ENCODE peak calls at places on chromosomes 1 and 21, in four cellular contexts. K is kidney, F is bronchial epithelial cell, X is thyroid gland. Z is an unnamed sample.

GRCh38 chr1:65512967-65513777 is 92.7 kb downstream of the LEPR start:
- DNase-seq in K (no peak), F (peak), X (no peak), Z (no peak)

GRCh38 chr1:66685670-66686069 is 66.6 kb upstream of the DYNLT5 start:
- DNase-seq in K (no peak), F (peak), X (no peak), Z (no peak)

GRCh38 chr1:229093258-229093540 is 177.7 kb upstream of the RAB4A start:
- DNase-seq in K (no peak), F (no peak), X (no peak), Z (no peak)

GRCh38 chr1:19179597-19180271 is 30.3 kb downstream of the UBR4 start:
- DNase-seq in K (no peak), F (peak), X (peak), Z (peak)

GRCh38 chr1:15153184-15153841 is at the start of gene TMEM51:
- DNase-seq in K (peak), F (peak), X (peak), Z (peak)

GRCh38 chr1:218521414-218522169 is 176.5 kb downstream of the TGFB2 start:
- DNase-seq in K (no peak), F (peak), X (peak), Z (peak)

GRCh38 chr1:230047114-230047865 is 19.7 kb upstream of the GALNT2 start:
- DNase-seq in K (no peak), F (peak), X (no peak), Z (no peak)

GRCh38 chr1:222634180-222635013 is 16.5 kb downstream of the MIA3 start:
- DNase-seq in K (no peak), F (peak), X (peak), Z (peak)

GRCh38 chr1:36884029-36884701 is 150.2 kb downstream of the GRIK3 start:
- DNase-seq in K (no peak), F (no peak), X (no peak), Z (no peak)

GRCh38 chr1:40315239-40315794 is 1.8 kb downstream of the COL9A2 start:
- DNase-seq in K (peak), F (peak), X (peak), Z (peak)

GRCh38 chr1:199932462-199932861 is 95.0 kb upstream of the NR5A2 start:
- DNase-seq in K (no peak), F (no peak), X (no peak), Z (no peak)

GRCh38 chr1:221166559-221167318 is 287.5 kb downstream of the HLX start:
- DNase-seq in K (no peak), F (no peak), X (no peak), Z (no peak)

GRCh38 chr1:203189951-203190352 is 3.4 kb upstream of the CHI3L1 start:
- DNase-seq in K (no peak), F (no peak), X (no peak), Z (peak)

GRCh38 chr1:216626394-216627067 is 96.7 kb downstream of the ESRRG start:
- DNase-seq in K (no peak), F (no peak), X (no peak), Z (no peak)

GRCh38 chr1:145871994-145872411 is 13.1 kb upstream of the PIAS3 start:
- DNase-seq in K (peak), F (no peak), X (peak), Z (peak)

GRCh38 chr1:189769448-189769847 is 708.2 kb downstream of the BRINP3 start:
- DNase-seq in K (no peak), F (no peak), X (no peak), Z (no peak)

GRCh38 chr1:113692824-113693431 is 66.4 kb downstream of the PHTF1 start:
- DNase-seq in K (no peak), F (no peak), X (no peak), Z (no peak)

GRCh38 chr21:32889596-32889995 is 118.0 kb upstream of the PAXBP1 start:
- DNase-seq in K (no peak), F (peak), X (no peak), Z (no peak)

GRCh38 chr1:177132141-177132540 is 32.4 kb downstream of the ASTN1 start:
- DNase-seq in K (no peak), F (no peak), X (no peak), Z (no peak)

GRCh38 chr1:96865731-96866684 is 144.4 kb downstream of the PTBP2 start:
- DNase-seq in K (no peak), F (peak), X (no peak), Z (peak)

GRCh38 chr1:143625886-143626285 is 345.9 kb downstream of the FAM72C start:
- DNase-seq in K (no peak), F (no peak), X (no peak), Z (no peak)

GRCh38 chr1:62144238-62144831 is 50.3 kb upstream of the L1TD1 start:
- DNase-seq in K (no peak), F (peak), X (peak), Z (peak)

GRCh38 chr1:55217226-55217996 is 2.2 kb upstream of the USP24 start:
- DNase-seq in K (no peak), F (no peak), X (no peak), Z (no peak)

GRCh38 chr1:44016081-44016874 is 15.0 kb downstream of the SLC6A9 start:
- DNase-seq in K (no peak), F (no peak), X (no peak), Z (no peak)

GRCh38 chr1:35247256-35247655 is 21.3 kb upstream of the ZMYM4 start:
- DNase-seq in K (no peak), F (no peak), X (no peak), Z (no peak)

GRCh38 chr1:12338793-12339192 is 109.0 kb downstream of the VPS13D start:
- DNase-seq in K (no peak), F (no peak), X (no peak), Z (no peak)

GRCh38 chr1:223712856-223713494 is 636 bp downstream of the CAPN2 start:
- DNase-seq in K (peak), F (no peak), X (peak), Z (no peak)

GRCh38 chr1:226730064-226730463 is 9.0 kb downstream of the ITPKB start:
- DNase-seq in K (no peak), F (no peak), X (no peak), Z (no peak)

GRCh38 chr1:174040387-174040786 is 18.2 kb upstream of the RC3H1 start:
- DNase-seq in K (no peak), F (peak), X (no peak), Z (peak)

GRCh38 chr1:109847251-109847650 is 63.4 kb upstream of the CSF1 start:
- DNase-seq in K (no peak), F (no peak), X (peak), Z (no peak)

GRCh38 chr1:206575165-206575893 is 36.9 kb downstream of the EIF2D start:
- DNase-seq in K (no peak), F (peak), X (peak), Z (peak)

GRCh38 chr1:173002891-173003582 is 47.7 kb downstream of the TNFSF18 start:
- DNase-seq in K (no peak), F (peak), X (no peak), Z (peak)

GRCh38 chr1:4139646-4140045 is 239.6 kb upstream of the C1orf174 start:
- DNase-seq in K (peak), F (no peak), X (no peak), Z (no peak)

GRCh38 chr1:65948609-65949229 is 156.0 kb downstream of the PDE4B start:
- DNase-seq in K (no peak), F (no peak), X (no peak), Z (peak)

GRCh38 chr21:29145837-29146453 is 15.5 kb downstream of the MAP3K7CL start:
- DNase-seq in K (no peak), F (peak), X (no peak), Z (no peak)

GRCh38 chr21:15140321-15141019 is 75.7 kb upstream of the NRIP1 start:
- DNase-seq in K (peak), F (peak), X (peak), Z (peak)

GRCh38 chr1:39261712-39262221 is 57.3 kb downstream of the MACF1 start:
- DNase-seq in K (no peak), F (peak), X (no peak), Z (peak)

GRCh38 chr1:19597463-19598309 is 46.4 kb upstream of the NBL1 start:
- DNase-seq in K (no peak), F (peak), X (no peak), Z (peak)

GRCh38 chr1:27106561-27107323 is 48.2 kb downstream of the SLC9A1 start:
- DNase-seq in K (no peak), F (no peak), X (no peak), Z (no peak)

GRCh38 chr1:27111771-27112573 is 43.0 kb downstream of the SLC9A1 start:
- DNase-seq in K (peak), F (peak), X (peak), Z (peak)

GRCh38 chr1:27105018-27105417 is 49.9 kb downstream of the SLC9A1 start:
- DNase-seq in K (no peak), F (no peak), X (no peak), Z (no peak)

GRCh38 chr1:27108588-27108987 is 46.3 kb downstream of the SLC9A1 start:
- DNase-seq in K (no peak), F (no peak), X (no peak), Z (no peak)

GRCh38 chr1:27109103-27109822 is 45.7 kb downstream of the SLC9A1 start:
- DNase-seq in K (no peak), F (no peak), X (no peak), Z (peak)
- TF ChIP-seq CTCF in K (no peak), F (peak), X (no peak), Z (peak)

GRCh38 chr1:209202826-209203439 is 380.6 kb upstream of the CAMK1G start:
- DNase-seq in K (no peak), F (peak), X (peak), Z (peak)

GRCh38 chr1:209199371-209199770 is 384.1 kb upstream of the CAMK1G start:
- DNase-seq in K (no peak), F (no peak), X (no peak), Z (no peak)

GRCh38 chr1:209196140-209196539 is 387.4 kb upstream of the CAMK1G start:
- DNase-seq in K (no peak), F (no peak), X (no peak), Z (no peak)

GRCh38 chr1:209198926-209199325 is 384.6 kb upstream of the CAMK1G start:
- DNase-seq in K (no peak), F (no peak), X (no peak), Z (no peak)

DNA sequence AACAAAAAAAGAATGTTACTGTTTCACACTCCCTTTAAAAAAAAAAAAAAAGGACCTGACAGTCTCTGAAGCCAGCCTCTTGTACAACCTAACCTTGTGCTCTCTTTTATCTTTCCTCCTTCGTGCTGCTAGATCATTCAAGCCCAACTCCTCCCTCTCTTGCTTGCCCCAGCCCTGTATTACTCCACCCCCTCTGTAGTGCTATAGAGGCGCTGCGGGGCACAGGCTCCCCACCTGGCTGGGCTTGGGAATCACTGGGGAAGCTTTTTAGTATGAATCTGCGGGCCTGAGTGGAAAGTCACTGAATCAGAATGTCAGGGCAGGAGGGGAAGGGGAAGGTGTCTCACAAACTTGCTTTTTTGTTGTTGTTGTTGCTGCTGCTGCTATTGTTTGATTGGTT is 383.7 kb upstream of the CAMK1G start:
- DNase-seq in K (no peak), F (peak), X (peak), Z (no peak)
- H3K4me3 ChIP-seq in K (no peak), F (no peak), X (no peak), Z (no peak)

GRCh38 chr1:247287460-247287859 is 31.6 kb downstream of the VN1R5 start:
- DNase-seq in K (no peak), F (no peak), X (no peak), Z (no peak)
- TF ChIP-seq CTCF in K (no peak), F (no peak), X (no peak), Z (peak)

DNA sequence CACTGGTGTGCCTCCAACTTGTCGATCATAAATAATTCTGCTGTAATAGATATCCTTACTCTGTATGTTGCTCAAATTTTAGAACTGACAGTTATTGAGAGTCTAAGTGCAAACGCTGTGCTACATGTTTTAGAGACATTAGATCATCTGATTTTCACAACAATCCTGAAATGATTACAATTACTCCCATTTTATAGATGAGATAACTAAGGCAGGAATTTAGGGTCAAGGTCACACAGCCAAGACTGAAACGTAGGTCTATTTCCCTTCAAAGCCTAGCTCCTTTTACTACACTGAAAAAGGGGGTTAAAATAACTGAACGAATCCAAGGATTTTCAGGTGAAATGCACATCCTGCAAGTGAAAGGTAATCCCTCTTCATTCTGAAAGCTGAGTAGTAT is 2.7 kb upstream of the DCAF6 start:
- DNase-seq in K (no peak), F (no peak), X (no peak), Z (no peak)
- H3K4me3 ChIP-seq in K (peak), F (no peak), X (no peak), Z (no peak)

GRCh38 chr1:77509898-77510297 is 172.6 kb downstream of the ZZZ3 start:
- DNase-seq in K (no peak), F (no peak), X (no peak), Z (no peak)

GRCh38 chr1:77511440-77511840 is 171.0 kb downstream of the ZZZ3 start:
- DNase-seq in K (no peak), F (peak), X (no peak), Z (peak)

GRCh38 chr1:77513839-77514763 is 168.4 kb downstream of the ZZZ3 start:
- DNase-seq in K (no peak), F (no peak), X (no peak), Z (peak)

GRCh38 chr1:77516106-77516505 is 166.4 kb downstream of the ZZZ3 start:
- DNase-seq in K (no peak), F (no peak), X (no peak), Z (no peak)

DNA sequence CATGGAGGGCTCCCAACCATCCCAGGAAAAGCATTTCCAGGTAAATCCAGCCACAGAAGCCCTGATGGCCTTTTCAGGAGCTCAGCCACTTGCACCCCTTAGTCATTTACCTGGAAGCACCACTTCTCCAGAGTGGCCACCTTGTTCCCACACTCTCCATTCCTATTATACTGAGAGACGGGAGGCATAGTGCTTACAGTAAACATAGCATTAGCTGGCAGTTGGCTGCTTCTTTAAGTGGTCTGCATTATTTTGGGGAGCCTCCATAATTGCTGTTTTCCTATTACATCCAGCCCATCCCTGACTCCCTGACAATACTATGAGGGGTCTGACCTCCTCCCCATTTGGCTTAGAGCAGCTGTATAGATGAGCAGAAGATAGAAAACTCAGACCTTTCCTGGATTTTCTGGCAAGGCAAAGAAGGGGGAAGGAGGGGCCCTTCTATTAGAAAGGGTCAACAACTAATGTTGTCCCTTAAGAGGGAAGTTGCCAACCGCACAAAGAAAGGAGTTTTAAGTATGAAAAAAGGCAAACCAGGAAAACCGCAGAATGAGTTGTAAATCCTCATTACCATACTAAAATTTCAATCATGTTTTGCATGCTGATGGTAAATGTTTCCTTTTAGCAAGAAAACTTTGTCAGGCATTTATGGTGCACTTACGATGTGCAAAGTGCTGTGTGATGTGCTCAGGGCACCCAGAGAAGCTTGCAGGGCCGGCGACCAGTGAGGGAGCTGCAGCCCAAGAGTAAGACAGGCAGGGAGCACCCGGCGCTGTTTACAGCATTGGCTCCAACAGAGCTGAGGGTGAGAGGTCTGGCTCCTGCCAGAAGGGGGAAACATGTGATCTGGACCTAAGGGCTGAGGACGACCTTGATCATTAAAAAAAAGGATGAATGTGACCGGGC is 167.3 kb downstream of the ZZZ3 start:
- DNase-seq in K (no peak), F (no peak), X (no peak), Z (peak)
- TF ChIP-seq CTCF in K (no peak), F (no peak), X (no peak), Z (peak)

GRCh38 chr1:9151326-9151860 is 22.5 kb upstream of the GPR157 start:
- DNase-seq in K (no peak), F (no peak), X (no peak), Z (no peak)

GRCh38 chr1:9150582-9151290 is 21.8 kb upstream of the GPR157 start:
- DNase-seq in K (peak), F (no peak), X (peak), Z (peak)

GRCh38 chr1:9152535-9152934 is 23.6 kb upstream of the GPR157 start:
- DNase-seq in K (no peak), F (no peak), X (no peak), Z (no peak)

GRCh38 chr1:9155879-9156278 is 27.0 kb upstream of the GPR157 start:
- DNase-seq in K (no peak), F (no peak), X (no peak), Z (no peak)

GRCh38 chr1:9153152-9153551 is 24.2 kb upstream of the GPR157 start:
- DNase-seq in K (no peak), F (no peak), X (no peak), Z (no peak)
- H3K4me3 ChIP-seq in K (no peak), F (no peak), X (no peak), Z (no peak)